ENCODE peak calls at places on chromosomes 16 and 17, in seven cellular contexts. H is vagina, U is kidney, J is psoas muscle, I is testis, S is bronchial epithelial cell, V is heart left ventricle. A is an unnamed sample.
A peak's percentile ranks its signal among the peaks of the same experiment; 100 is the strongest.

GRCh38 chr16:84481051-84481735 is 23.3 kb downstream of the MEAK7 start:
- DNase-seq in U (no peak), H (peak; percentile 61), S (no peak), V (no peak), I (no peak), J (no peak), A (no peak)

GRCh38 chr16:24700549-24701392 is 28.7 kb upstream of the TNRC6A start:
- DNase-seq in I (peak; percentile 86), V (peak; percentile 88), S (peak; percentile 93), U (peak; percentile 88), J (peak; percentile 70), H (no peak), A (peak; percentile 94)

GRCh38 chr17:75783069-75783783 is 1.4 kb upstream of the UNK start:
- DNase-seq in H (no peak), S (peak; percentile 87), V (no peak), U (no peak), J (no peak), I (no peak), A (no peak)

GRCh38 chr17:68033636-68034451 is 1.7 kb upstream of the KPNA2 start:
- DNase-seq in U (no peak), V (no peak), H (no peak), J (no peak), I (no peak), S (peak; percentile 13), A (no peak)

GRCh38 chr16:85144026-85144915 is 32.0 kb upstream of the CIBAR2 start:
- DNase-seq in V (peak; percentile 60), U (peak; percentile 81), S (no peak), H (no peak), J (no peak), I (no peak), A (no peak)

GRCh38 chr17:36980281-36980761 is 31.6 kb downstream of the AATF start:
- DNase-seq in I (no peak), V (no peak), J (no peak), S (peak; percentile 25), U (no peak), H (no peak), A (no peak)

GRCh38 chr16:53926209-53926608 is 222.3 kb downstream of the FTO start:
- DNase-seq in J (no peak), S (no peak), I (no peak), U (no peak), V (no peak), H (no peak), A (no peak)

GRCh38 chr16:19294156-19294649 is 8.7 kb downstream of the CLEC19A start:
- DNase-seq in V (peak; percentile 58), J (peak; percentile 49), S (no peak), H (no peak), U (no peak), I (peak; percentile 58), A (peak; percentile 73)

GRCh38 chr17:17849863-17850373 is 13.1 kb upstream of the SREBF1 start:
- DNase-seq in H (no peak), U (no peak), S (no peak), J (peak; percentile 59), V (peak; percentile 61), I (peak; percentile 82), A (peak; percentile 66)

GRCh38 chr16:81888520-81889394 is 109.7 kb downstream of the PLCG2 start:
- DNase-seq in H (no peak), I (no peak), V (no peak), U (no peak), J (no peak), S (no peak), A (no peak)

GRCh38 chr17:18246880-18247612 is 11.5 kb downstream of the FLII start:
- DNase-seq in V (peak; percentile 67), J (peak; percentile 57), U (peak; percentile 90), I (peak; percentile 90), H (no peak), S (peak; percentile 82), A (no peak)

GRCh38 chr16:35745821-35746248 is 2286.4 kb downstream of the TP53TG3F start:
- DNase-seq in V (no peak), I (no peak), H (peak; percentile 77), U (peak; percentile 67), J (no peak), S (no peak), A (no peak)

DNA sequence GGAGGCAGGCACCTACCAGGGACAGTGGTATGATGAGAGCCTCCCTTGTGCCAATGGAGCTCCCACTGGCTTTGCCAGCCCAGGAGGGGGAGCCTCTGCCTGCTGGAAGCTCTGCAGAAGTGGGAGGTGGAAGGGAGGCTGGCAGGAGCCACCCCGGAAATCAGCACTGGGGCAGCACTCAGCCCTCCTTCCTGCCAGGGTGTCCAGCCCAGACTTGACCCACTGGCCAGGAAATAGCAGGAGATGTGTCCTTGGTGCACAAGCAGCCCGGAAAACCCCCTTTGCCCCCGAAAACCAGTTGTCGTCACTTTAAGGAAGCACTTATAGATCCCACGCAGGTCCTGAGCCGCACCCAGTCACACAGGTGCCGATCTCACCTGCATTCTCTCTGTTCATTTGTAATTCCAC is 49.3 kb upstream of the CACNG4 start:
- DNase-seq in I (peak; percentile 52), U (no peak), J (no peak), V (no peak), H (no peak), S (peak; percentile 57), A (no peak)
- H3K4me3 ChIP-seq in I (no peak overlapping the region), U (no peak overlapping the region), J (no peak overlapping the region), V (no peak overlapping the region), H (no peak overlapping the region), S (peak overlapping the region; percentile 26), A (no peak overlapping the region)

GRCh38 chr16:67729636-67730248 is 10.6 kb upstream of the GFOD2 start:
- DNase-seq in I (no peak), H (no peak), S (no peak), V (no peak), U (peak; percentile 50), J (no peak), A (no peak)
- H3K36me3 ChIP-seq in I (no peaks in the 10 kb centered on the region), H (peaks cover 63% of the 10 kb centered on the region), S (peaks cover 20% of the 10 kb centered on the region), V (peaks cover 89% of the 10 kb centered on the region), U (peaks cover 47% of the 10 kb centered on the region), J (peaks cover 3% of the 10 kb centered on the region), A (peaks cover 80% of the 10 kb centered on the region)

DNA sequence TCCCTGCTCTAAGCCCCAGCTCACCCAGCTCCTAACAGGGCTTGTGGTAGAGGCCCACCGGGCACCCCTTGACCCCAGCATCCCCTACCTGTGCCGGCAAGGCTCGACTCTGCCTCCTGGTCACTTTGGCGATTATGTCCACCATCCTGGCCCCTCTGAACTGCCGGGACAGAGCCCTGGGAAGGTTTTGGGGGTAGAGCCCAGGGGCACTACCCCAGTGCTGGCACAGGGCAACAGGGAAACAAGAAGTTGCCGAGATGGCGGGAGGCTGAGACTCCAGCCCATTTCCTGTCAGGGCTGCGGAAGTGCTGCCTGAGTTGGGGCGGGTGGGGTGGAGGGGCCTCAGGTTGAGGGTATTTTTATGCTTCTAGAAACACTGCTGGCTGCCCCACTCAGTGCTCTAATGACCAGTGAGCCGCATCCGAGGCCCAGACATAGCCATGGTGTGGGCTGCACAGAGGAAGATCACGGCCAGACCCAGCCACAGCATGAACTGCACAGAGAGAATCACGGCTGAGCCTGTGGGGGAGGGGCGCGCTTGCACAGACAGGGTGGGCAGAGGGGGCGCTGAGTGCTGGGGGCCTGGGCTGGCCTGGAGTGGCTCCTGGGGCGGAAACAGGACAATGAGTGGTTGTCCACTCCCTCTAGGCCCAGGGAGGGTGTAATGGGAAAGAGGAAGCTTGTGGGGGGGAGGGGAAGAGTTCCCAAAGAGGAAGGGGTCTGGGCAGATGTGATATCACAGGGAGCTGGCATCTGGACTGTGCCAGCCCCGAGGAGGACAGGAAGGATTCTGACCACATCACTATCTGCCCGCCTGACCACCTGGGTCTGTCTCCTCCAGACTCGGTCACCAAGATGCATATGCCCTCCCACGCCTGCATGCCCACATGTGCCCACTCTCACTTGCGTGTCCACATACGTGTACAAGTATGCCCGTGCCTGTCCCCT is 22.3 kb downstream of the ARHGAP27 start:
- DNase-seq in U (peak; percentile 78), V (peak; percentile 64), H (no peak), S (no peak), J (no peak), I (no peak), A (no peak)
- H3K4me3 ChIP-seq in U (peak overlapping the region; percentile 29), V (peak overlapping the region; percentile 38), H (peak overlapping the region; percentile 32), S (no peak overlapping the region), J (peak overlapping the region; percentile 48), I (no peak overlapping the region), A (peak overlapping the region; percentile 29)

GRCh38 chr17:80317706-80317980 is 57.0 kb downstream of the RNF213 start:
- DNase-seq in S (no peak), I (no peak), V (no peak), H (no peak), J (no peak), U (no peak), A (no peak)

GRCh38 chr17:80316927-80317705 is 56.5 kb downstream of the RNF213 start:
- DNase-seq in J (no peak), V (peak; percentile 65), I (no peak), H (no peak), S (no peak), U (no peak), A (peak; percentile 62)

GRCh38 chr17:80318166-80318565 is 57.5 kb downstream of the RNF213 start:
- DNase-seq in S (no peak), I (no peak), V (no peak), U (no peak), J (no peak), H (no peak), A (no peak)

GRCh38 chr17:80315517-80316182 is 55.0 kb downstream of the RNF213 start:
- DNase-seq in V (no peak), S (no peak), J (no peak), H (no peak), I (no peak), U (no peak), A (no peak)

GRCh38 chr17:80316431-80316830 is 55.8 kb downstream of the RNF213 start:
- DNase-seq in I (no peak), H (no peak), S (no peak), J (no peak), V (no peak), U (no peak), A (no peak)
- H3K36me3 ChIP-seq in I (no peaks in the 10 kb centered on the region), H (peaks cover 64% of the 10 kb centered on the region), S (peaks cover 17% of the 10 kb centered on the region), J (peaks cover 2% of the 10 kb centered on the region), V (peaks cover 73% of the 10 kb centered on the region), U (peaks cover 52% of the 10 kb centered on the region), A (peaks cover 78% of the 10 kb centered on the region)

DNA sequence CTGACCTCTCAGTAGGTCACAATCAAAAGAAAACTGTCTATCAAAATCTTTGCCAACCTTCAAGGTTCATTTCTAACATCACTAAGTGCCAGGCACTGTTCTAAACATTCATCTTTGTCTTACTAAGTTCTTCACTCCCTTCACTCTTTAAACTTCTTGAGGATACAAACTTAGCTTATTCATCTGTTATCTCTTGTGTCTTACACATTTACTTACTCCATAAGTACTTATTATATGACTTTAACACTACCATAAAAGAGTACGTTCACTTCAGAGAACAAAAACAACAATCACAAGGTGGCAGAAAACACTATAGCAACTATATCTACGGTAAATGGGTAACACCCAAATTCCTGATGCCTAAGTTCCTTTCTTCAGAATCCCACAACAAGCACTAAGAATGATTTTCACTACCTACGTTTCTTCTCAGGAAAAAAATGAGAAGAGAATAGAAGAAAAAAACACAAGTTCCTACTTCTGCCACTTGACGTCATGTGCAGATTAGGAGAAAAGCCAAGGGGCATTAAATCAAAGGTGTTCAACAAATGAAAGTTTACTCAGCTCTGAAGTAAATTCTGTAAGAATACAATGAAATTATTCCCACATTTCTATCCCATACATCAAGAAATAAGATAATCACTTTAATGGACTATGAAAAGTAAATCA is 29.2 kb downstream of the KANSL1 start:
- DNase-seq in J (no peak), H (no peak), V (no peak), U (no peak), I (no peak), S (peak; percentile 36), A (no peak)
- H3K4me3 ChIP-seq in J (no peak overlapping the region), H (no peak overlapping the region), V (no peak overlapping the region), U (no peak overlapping the region), I (no peak overlapping the region), S (no peak overlapping the region), A (no peak overlapping the region)